ENCODE peak calls at places on chromosome 7, in seven cellular contexts. One of them, this sample, is unnamed.
A peak's percentile ranks its signal among the peaks of the same experiment; 100 is the strongest.

GRCh38 chr7:26451997-26452396 is 160.3 kb downstream of the SNX10 start:
- DNase-seq in astrocyte of the cerebellum: no peak
- DNase-seq in ovary: no peak
- DNase-seq in aorta: no peak
- DNase-seq in spleen: no peak
- DNase-seq in fibroblast of mammary gland: no peak
- DNase-seq in heart left ventricle: no peak
- DNase-seq in this sample: no peak

GRCh38 chr7:82255706-82256105 is 187.9 kb downstream of the CACNA2D1 start:
- DNase-seq in astrocyte of the cerebellum: no peak
- DNase-seq in fibroblast of mammary gland: no peak
- DNase-seq in spleen: no peak
- DNase-seq in aorta: no peak
- DNase-seq in heart left ventricle: no peak
- DNase-seq in ovary: no peak
- DNase-seq in this sample: no peak

GRCh38 chr7:44286182-44286617 is 39.2 kb downstream of the CAMK2B start:
- DNase-seq in ovary: peak; percentile 6
- DNase-seq in astrocyte of the cerebellum: no peak
- DNase-seq in aorta: peak; percentile 26
- DNase-seq in fibroblast of mammary gland: no peak
- DNase-seq in spleen: peak; percentile 62
- DNase-seq in heart left ventricle: peak; percentile 70
- DNase-seq in this sample: no peak

GRCh38 chr7:55191161-55191925 is 172.5 kb downstream of the EGFR start:
- DNase-seq in astrocyte of the cerebellum: no peak
- DNase-seq in heart left ventricle: no peak
- DNase-seq in aorta: no peak
- DNase-seq in spleen: no peak
- DNase-seq in ovary: no peak
- DNase-seq in fibroblast of mammary gland: no peak
- DNase-seq in this sample: no peak

GRCh38 chr7:158525648-158526484 is 61.8 kb downstream of the PTPRN2 start:
- DNase-seq in ovary: no peak
- DNase-seq in spleen: no peak
- DNase-seq in fibroblast of mammary gland: no peak
- DNase-seq in aorta: no peak
- DNase-seq in astrocyte of the cerebellum: no peak
- DNase-seq in heart left ventricle: no peak
- DNase-seq in this sample: no peak

GRCh38 chr7:21916629-21917028 is 29.1 kb downstream of the CDCA7L start:
- DNase-seq in astrocyte of the cerebellum: no peak
- DNase-seq in spleen: no peak
- DNase-seq in heart left ventricle: no peak
- DNase-seq in aorta: no peak
- DNase-seq in fibroblast of mammary gland: peak; percentile 14
- DNase-seq in ovary: no peak
- DNase-seq in this sample: no peak

GRCh38 chr7:31981874-31982390 is 88.3 kb downstream of the PDE1C start:
- DNase-seq in astrocyte of the cerebellum: no peak
- DNase-seq in spleen: no peak
- DNase-seq in ovary: no peak
- DNase-seq in fibroblast of mammary gland: no peak
- DNase-seq in aorta: no peak
- DNase-seq in heart left ventricle: no peak
- DNase-seq in this sample: no peak

GRCh38 chr7:21429786-21430574 is 2.1 kb downstream of the SP4 start:
- DNase-seq in spleen: no peak
- DNase-seq in heart left ventricle: no peak
- DNase-seq in ovary: no peak
- DNase-seq in fibroblast of mammary gland: no peak
- DNase-seq in astrocyte of the cerebellum: no peak
- DNase-seq in aorta: no peak
- DNase-seq in this sample: no peak

GRCh38 chr7:2088801-2089200 is 143.9 kb downstream of the MAD1L1 start:
- DNase-seq in heart left ventricle: no peak
- DNase-seq in astrocyte of the cerebellum: no peak
- DNase-seq in ovary: no peak
- DNase-seq in aorta: no peak
- DNase-seq in fibroblast of mammary gland: no peak
- DNase-seq in spleen: no peak
- DNase-seq in this sample: no peak

GRCh38 chr7:50826371-50827172 is 43.9 kb upstream of the GRB10 start:
- DNase-seq in ovary: no peak
- DNase-seq in spleen: no peak
- DNase-seq in fibroblast of mammary gland: peak; percentile 82
- DNase-seq in aorta: no peak
- DNase-seq in astrocyte of the cerebellum: peak; percentile 64
- DNase-seq in heart left ventricle: no peak
- DNase-seq in this sample: no peak

GRCh38 chr7:30424536-30424935 is 54.0 kb downstream of the NOD1 start:
- DNase-seq in heart left ventricle: no peak
- DNase-seq in spleen: no peak
- DNase-seq in astrocyte of the cerebellum: no peak
- DNase-seq in fibroblast of mammary gland: no peak
- DNase-seq in aorta: no peak
- DNase-seq in ovary: no peak
- DNase-seq in this sample: no peak

GRCh38 chr7:84195295-84196006 is 862 bp upstream of the SEMA3A start:
- DNase-seq in fibroblast of mammary gland: no peak
- DNase-seq in astrocyte of the cerebellum: no peak
- DNase-seq in ovary: no peak
- DNase-seq in heart left ventricle: no peak
- DNase-seq in spleen: no peak
- DNase-seq in aorta: no peak
- DNase-seq in this sample: no peak
- H3K4me3 ChIP-seq in fibroblast of mammary gland: peak overlapping the region; percentile 58
- H3K4me3 ChIP-seq in astrocyte of the cerebellum: peak overlapping the region; percentile 61
- H3K4me3 ChIP-seq in ovary: no peak overlapping the region
- H3K4me3 ChIP-seq in heart left ventricle: peak overlapping the region; percentile 56
- H3K4me3 ChIP-seq in spleen: peak overlapping the region; percentile 46
- H3K4me3 ChIP-seq in aorta: peak overlapping the region; percentile 64
- H3K4me3 ChIP-seq in this sample: peak overlapping the region; percentile 84

GRCh38 chr7:100017300-100017699 is 1.9 kb downstream of the ZKSCAN1 start:
- DNase-seq in fibroblast of mammary gland: no peak
- DNase-seq in ovary: no peak
- DNase-seq in heart left ventricle: no peak
- DNase-seq in aorta: no peak
- DNase-seq in astrocyte of the cerebellum: no peak
- DNase-seq in spleen: no peak
- DNase-seq in this sample: no peak
- H3K4me3 ChIP-seq in fibroblast of mammary gland: no peak overlapping the region
- H3K4me3 ChIP-seq in ovary: no peak overlapping the region
- H3K4me3 ChIP-seq in heart left ventricle: no peak overlapping the region
- H3K4me3 ChIP-seq in aorta: no peak overlapping the region
- H3K4me3 ChIP-seq in astrocyte of the cerebellum: no peak overlapping the region
- H3K4me3 ChIP-seq in spleen: no peak overlapping the region
- H3K4me3 ChIP-seq in this sample: no peak overlapping the region

DNA sequence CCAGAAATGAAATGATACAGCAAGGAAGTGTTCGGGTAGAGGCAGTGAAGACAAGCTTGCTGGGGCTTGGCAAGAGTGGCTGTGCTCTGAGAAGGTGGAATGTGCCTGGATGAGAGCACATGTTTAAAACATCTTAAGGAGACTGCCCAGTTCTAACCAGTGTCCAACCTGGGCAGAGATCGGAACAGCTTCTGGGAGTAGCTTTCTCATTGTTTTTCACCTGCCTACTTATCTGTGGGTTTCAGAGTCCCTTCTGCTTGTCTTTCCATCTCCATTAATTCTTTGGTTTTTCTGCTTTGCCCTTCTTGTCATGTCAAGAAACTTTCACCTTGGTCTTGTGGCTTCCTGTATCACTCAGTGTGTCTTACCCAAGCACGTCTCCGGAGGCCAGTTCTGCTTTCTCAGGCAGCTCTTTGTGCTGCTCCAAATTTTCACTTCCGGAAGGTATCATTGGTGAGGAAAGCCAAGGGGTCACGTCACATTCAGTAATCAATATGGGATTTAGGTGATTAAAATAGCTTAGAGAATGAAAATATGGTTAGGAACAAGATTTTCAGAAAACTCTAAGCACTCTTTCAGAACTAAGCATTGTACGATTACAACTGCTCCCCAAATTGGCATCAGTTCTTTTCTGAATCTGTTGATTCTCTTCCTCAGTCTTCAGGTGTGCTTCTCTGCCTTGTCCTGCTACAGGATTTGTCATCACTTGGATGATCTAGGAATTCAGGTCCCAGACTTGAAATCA is 5.5 kb upstream of the LAMB4 start:
- DNase-seq in spleen: peak; percentile 82
- DNase-seq in fibroblast of mammary gland: no peak
- DNase-seq in astrocyte of the cerebellum: no peak
- DNase-seq in ovary: no peak
- DNase-seq in aorta: no peak
- DNase-seq in heart left ventricle: no peak
- DNase-seq in this sample: no peak
- H3K4me3 ChIP-seq in spleen: no peak overlapping the region
- H3K4me3 ChIP-seq in fibroblast of mammary gland: no peak overlapping the region
- H3K4me3 ChIP-seq in astrocyte of the cerebellum: no peak overlapping the region
- H3K4me3 ChIP-seq in ovary: no peak overlapping the region
- H3K4me3 ChIP-seq in aorta: no peak overlapping the region
- H3K4me3 ChIP-seq in heart left ventricle: no peak overlapping the region
- H3K4me3 ChIP-seq in this sample: no peak overlapping the region

DNA sequence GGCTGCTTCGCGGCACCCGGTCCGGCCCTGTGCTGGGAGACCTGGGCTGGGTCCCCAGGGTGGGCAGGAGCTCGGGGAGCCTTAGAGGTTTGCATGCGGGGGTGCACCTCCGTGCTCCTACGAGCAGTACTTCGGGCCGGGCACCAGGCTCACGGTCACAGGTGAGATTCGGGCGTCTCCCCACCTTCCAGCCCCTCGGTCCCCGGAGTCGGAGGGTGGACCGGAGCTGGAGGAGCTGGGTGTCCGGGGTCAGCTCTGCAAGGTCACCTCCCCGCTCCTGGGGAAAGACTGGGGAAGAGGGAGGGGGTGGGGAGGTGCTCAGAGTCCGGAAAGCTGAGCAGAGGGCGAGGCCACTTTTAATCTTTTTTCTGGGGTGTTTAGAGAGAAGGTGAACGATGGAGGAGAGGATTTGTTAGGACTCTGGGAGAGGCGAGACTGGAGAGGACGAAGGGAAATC is 26.6 kb downstream of the PRSS2 start:
- DNase-seq in ovary: no peak
- DNase-seq in spleen: peak; percentile 83
- DNase-seq in aorta: no peak
- DNase-seq in fibroblast of mammary gland: no peak
- DNase-seq in astrocyte of the cerebellum: no peak
- DNase-seq in heart left ventricle: no peak
- DNase-seq in this sample: no peak
- H3K4me3 ChIP-seq in ovary: peak overlapping the region; percentile 38
- H3K4me3 ChIP-seq in spleen: peak overlapping the region; percentile 53
- H3K4me3 ChIP-seq in aorta: peak overlapping the region; percentile 41
- H3K4me3 ChIP-seq in fibroblast of mammary gland: peak overlapping the region; percentile 27
- H3K4me3 ChIP-seq in astrocyte of the cerebellum: peak overlapping the region; percentile 54
- H3K4me3 ChIP-seq in heart left ventricle: peak overlapping the region; percentile 51
- H3K4me3 ChIP-seq in this sample: no peak overlapping the region

DNA sequence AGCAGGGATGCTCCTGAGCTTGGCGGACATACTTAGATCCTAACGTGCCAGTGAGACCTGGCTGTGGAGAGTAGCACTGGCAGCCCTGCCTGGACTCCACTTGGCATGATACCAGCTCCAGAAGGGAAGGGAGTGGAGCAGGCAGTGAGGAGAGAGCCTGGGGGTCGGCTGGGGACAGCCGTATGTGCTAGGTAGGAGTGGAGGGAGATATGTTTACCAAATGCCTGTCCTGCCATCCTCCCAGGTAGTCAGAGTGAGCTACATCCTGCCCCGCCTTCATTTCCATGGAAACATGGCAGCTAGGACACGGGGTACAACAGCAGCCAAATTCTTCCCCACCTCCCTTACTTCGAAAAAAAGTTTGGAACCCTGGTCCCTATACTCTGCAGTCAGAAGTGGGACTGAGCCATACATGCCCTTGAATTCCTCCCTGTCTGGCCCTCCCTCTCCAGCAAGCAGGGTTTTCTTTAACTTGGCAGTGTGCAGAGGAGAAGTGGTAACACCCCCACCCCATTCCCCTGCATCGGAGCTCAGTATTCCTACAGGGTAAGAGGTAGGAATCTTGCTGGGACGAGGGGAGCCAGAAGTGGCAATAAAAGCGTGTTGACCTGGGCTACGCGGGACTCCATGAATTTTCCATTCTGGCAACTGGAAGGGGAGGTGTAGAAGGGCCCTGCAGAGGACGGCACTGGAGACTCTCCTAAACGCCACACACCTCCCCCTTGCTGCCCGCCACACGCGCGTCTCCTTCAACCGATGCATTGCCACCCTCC is 20.0 kb upstream of the SMO start:
- DNase-seq in spleen: no peak
- DNase-seq in aorta: no peak
- DNase-seq in ovary: no peak
- DNase-seq in heart left ventricle: no peak
- DNase-seq in fibroblast of mammary gland: no peak
- DNase-seq in astrocyte of the cerebellum: no peak
- DNase-seq in this sample: no peak
- H3K4me3 ChIP-seq in spleen: peak overlapping the region; percentile 54
- H3K4me3 ChIP-seq in aorta: peak overlapping the region; percentile 27
- H3K4me3 ChIP-seq in ovary: peak overlapping the region; percentile 33
- H3K4me3 ChIP-seq in heart left ventricle: peak overlapping the region; percentile 66
- H3K4me3 ChIP-seq in fibroblast of mammary gland: no peak overlapping the region
- H3K4me3 ChIP-seq in astrocyte of the cerebellum: no peak overlapping the region
- H3K4me3 ChIP-seq in this sample: no peak overlapping the region